ENCODE peak calls at places on chromosomes 3 and 15, in eight cellular contexts. G, F, D, U, E, I, V and X are unnamed samples.

GRCh38 chr3:110069641-110070538 is 732.5 kb upstream of the DPPA4 start:
- DNase-seq in D (no peak), U (no peak), E (no peak), F (peak), V (peak), G (no peak), I (no peak), X (no peak)

GRCh38 chr3:9248232-9249191 is 934 bp downstream of the SRGAP3 start:
- DNase-seq in D (no peak), G (peak), F (no peak), V (peak), U (no peak), E (no peak), I (no peak), X (peak)

GRCh38 chr15:19987389-19988048 is 554.1 kb downstream of the GOLGA6L6 start:
- DNase-seq in G (no peak), F (no peak), V (no peak), E (no peak), U (no peak), I (no peak), D (no peak), X (no peak)

GRCh38 chr3:196942915-196943277 is 568 bp upstream of the NCBP2 start:
- DNase-seq in E (peak), U (no peak), G (peak), F (no peak), V (peak), D (no peak), I (no peak), X (peak)

GRCh38 chr3:45689787-45690145 is 570 bp downstream of the SACM1L start:
- DNase-seq in G (no peak), D (no peak), E (no peak), V (no peak), F (no peak), I (no peak), U (no peak), X (no peak)

GRCh38 chr3:14253022-14253761 is 74.6 kb downstream of the LSM3 start:
- DNase-seq in V (peak), E (no peak), D (no peak), G (no peak), F (no peak), U (no peak), I (no peak), X (peak)

GRCh38 chr3:187361835-187362234 is 6.3 kb upstream of the RTP4 start:
- DNase-seq in E (no peak), U (no peak), D (no peak), I (no peak), G (no peak), F (no peak), V (no peak), X (no peak)

GRCh38 chr15:75702431-75702830 is 10.2 kb downstream of the CSPG4 start:
- DNase-seq in G (peak), I (no peak), F (no peak), U (no peak), E (no peak), V (no peak), D (no peak), X (no peak)

GRCh38 chr3:36380171-36381031 is at the start of gene STAC:
- DNase-seq in G (peak), D (no peak), F (peak), V (peak), U (no peak), E (no peak), I (no peak), X (peak)

GRCh38 chr3:101725192-101725889 is 927 bp downstream of the CEP97 start:
- DNase-seq in I (peak), D (peak), G (peak), E (no peak), U (no peak), F (peak), V (peak), X (peak)

GRCh38 chr3:127064391-127065137 is 81.6 kb downstream of the PLXNA1 start:
- DNase-seq in D (no peak), F (peak), E (no peak), U (no peak), V (peak), G (no peak), I (no peak), X (peak)

GRCh38 chr3:40951636-40952035 is 247.7 kb upstream of the CTNNB1 start:
- DNase-seq in I (no peak), U (no peak), F (peak), D (no peak), E (no peak), G (no peak), V (peak), X (no peak)

GRCh38 chr3:162610261-162610660 is 1113.7 kb downstream of the OTOL1 start:
- DNase-seq in V (no peak), F (no peak), U (no peak), G (no peak), D (no peak), I (no peak), E (no peak), X (no peak)

GRCh38 chr3:60399861-60400845 is 851.1 kb downstream of the FHIT start:
- DNase-seq in I (no peak), V (peak), D (no peak), G (no peak), F (no peak), U (no peak), E (no peak), X (peak)

GRCh38 chr3:51002495-51002894 is 327.8 kb downstream of the DOCK3 start:
- DNase-seq in G (no peak), U (no peak), E (no peak), D (no peak), I (no peak), V (no peak), F (no peak), X (no peak)

GRCh38 chr15:42549052-42549491 is 434 bp downstream of the HAUS2 start:
- DNase-seq in V (peak), U (no peak), E (no peak), I (no peak), D (no peak), F (no peak), G (no peak), X (peak)

GRCh38 chr3:141441381-141442365 is 45.2 kb upstream of the RASA2 start:
- DNase-seq in V (peak), I (peak), E (no peak), G (peak), D (peak), U (peak), F (peak), X (peak)
- TF ChIP-seq CTCF in V (peak), I (peak), E (no peak), G (peak), D (peak), U (peak), F (peak), X (peak)

GRCh38 chr15:73683624-73684536 is at the start of gene CD276:
- DNase-seq in D (no peak), G (peak), U (peak), F (peak), E (no peak), V (peak), I (peak), X (peak)
- TF ChIP-seq CTCF in D (no peak), G (no peak), U (no peak), F (peak), E (no peak), V (peak), I (no peak), X (no peak)

DNA sequence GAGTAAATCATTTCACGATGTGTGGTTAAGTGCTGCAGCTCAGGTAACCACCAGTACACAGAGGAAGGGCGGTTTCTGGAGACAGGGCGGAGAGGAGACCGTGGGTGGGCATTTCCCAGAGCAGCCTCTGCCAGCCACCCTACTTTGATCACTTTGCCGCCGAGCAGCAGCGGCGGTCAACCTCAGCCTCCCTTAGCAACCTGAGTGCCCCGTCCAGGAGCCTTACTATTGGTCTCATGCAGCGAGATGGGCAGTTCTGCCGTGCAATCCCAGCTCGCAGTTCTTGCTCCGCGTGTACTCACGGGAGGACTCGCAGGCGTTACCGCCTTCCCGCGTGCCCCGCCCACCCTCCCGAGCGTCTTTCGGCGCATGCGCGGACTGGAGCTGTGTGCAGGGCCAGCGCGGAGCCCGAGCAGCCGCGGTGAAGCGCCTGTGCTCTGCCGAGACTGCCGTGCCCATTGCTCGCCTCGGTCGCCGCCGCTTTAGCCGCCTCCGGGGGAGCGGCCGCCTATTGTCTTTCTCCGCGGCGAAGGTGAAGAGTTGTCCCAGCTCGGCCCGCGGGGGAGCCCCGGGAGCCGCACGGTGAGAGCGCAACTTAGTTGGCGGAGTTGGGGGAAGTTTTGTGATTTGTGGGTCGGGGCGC is at the start of gene AKAP13:
- DNase-seq in D (peak), V (peak), F (peak), G (peak), U (peak), I (peak), E (peak), X (peak)
- TF ChIP-seq CTCF in D (no peak), V (no peak), F (no peak), G (no peak), U (no peak), I (no peak), E (no peak), X (no peak)

DNA sequence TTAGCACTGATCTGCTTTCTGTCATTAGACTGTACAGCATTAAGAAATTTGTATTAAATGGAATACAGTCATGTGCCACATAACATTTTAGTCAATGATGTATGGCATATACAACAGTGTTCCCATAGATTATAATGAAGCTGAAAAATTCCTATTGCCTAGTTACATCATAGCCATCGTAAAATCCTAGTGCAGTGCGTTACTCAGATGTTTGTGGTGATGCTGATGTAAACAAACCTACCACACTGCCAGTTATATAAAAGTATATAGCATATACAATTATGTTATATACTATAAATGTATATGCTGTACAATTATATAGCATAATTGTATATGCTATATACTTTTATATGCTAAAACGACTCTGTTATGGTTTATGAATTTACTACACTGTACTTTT is 41.7 kb downstream of the APH1B start:
- DNase-seq in E (no peak), U (no peak), G (no peak), I (no peak), V (no peak), D (no peak), F (no peak), X (no peak)
- TF ChIP-seq CTCF in E (no peak), U (no peak), G (no peak), I (no peak), V (no peak), D (no peak), F (no peak), X (no peak)

GRCh38 chr15:57015360-57015759 is 96.9 kb downstream of the TCF12 start:
- DNase-seq in E (no peak), F (no peak), I (no peak), D (no peak), U (no peak), V (no peak), G (no peak), X (no peak)

GRCh38 chr15:57015897-57016296 is 97.5 kb downstream of the TCF12 start:
- DNase-seq in U (no peak), I (no peak), D (no peak), F (no peak), E (no peak), G (no peak), V (no peak), X (peak)

GRCh38 chr15:57019496-57020160 is 101.2 kb downstream of the TCF12 start:
- DNase-seq in D (no peak), I (no peak), F (peak), E (no peak), U (no peak), V (peak), G (no peak), X (peak)

GRCh38 chr15:57018151-57018550 is 99.7 kb downstream of the TCF12 start:
- DNase-seq in E (no peak), G (no peak), F (no peak), U (no peak), I (no peak), V (peak), D (no peak), X (no peak)

DNA sequence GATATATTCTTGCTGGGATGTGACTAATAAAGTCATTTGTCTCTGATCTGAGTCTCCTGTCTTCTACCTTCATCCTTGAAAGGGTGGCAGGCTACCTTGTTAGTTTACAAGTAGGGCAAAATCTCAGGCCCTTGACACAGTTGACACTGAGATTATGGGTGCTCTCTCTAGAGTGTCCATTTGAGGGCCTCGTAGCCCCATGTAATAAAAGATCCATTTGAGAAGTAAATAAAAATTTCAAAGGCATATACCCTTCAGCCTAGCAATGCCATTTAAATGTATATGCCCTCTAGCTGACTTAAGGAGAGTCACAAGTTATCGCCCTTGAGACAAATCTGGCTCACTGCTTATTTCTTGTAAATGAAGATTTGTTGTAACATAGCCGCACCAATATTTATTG is 98.6 kb downstream of the TCF12 start:
- DNase-seq in E (no peak), F (no peak), D (no peak), G (no peak), I (no peak), V (peak), U (no peak), X (peak)
- TF ChIP-seq CTCF in E (no peak), F (peak), D (no peak), G (no peak), I (no peak), V (peak), U (no peak), X (no peak)

GRCh38 chr3:4270726-4271125 is 32.4 kb upstream of the SETMAR start:
- DNase-seq in G (no peak), D (no peak), U (no peak), E (no peak), F (no peak), I (no peak), V (no peak), X (no peak)

GRCh38 chr3:4271834-4272233 is 31.3 kb upstream of the SETMAR start:
- DNase-seq in G (peak), I (no peak), U (no peak), F (peak), V (peak), E (no peak), D (no peak), X (peak)
- TF ChIP-seq CTCF in G (peak), I (peak), U (peak), F (peak), V (peak), E (no peak), D (peak), X (peak)

GRCh38 chr15:85579957-85580694 is 199.7 kb downstream of the AKAP13 start:
- DNase-seq in D (no peak), V (peak), G (no peak), E (no peak), F (peak), I (no peak), U (no peak), X (no peak)
- TF ChIP-seq CTCF in D (no peak), V (no peak), G (no peak), E (no peak), F (no peak), I (no peak), U (no peak), X (no peak)

DNA sequence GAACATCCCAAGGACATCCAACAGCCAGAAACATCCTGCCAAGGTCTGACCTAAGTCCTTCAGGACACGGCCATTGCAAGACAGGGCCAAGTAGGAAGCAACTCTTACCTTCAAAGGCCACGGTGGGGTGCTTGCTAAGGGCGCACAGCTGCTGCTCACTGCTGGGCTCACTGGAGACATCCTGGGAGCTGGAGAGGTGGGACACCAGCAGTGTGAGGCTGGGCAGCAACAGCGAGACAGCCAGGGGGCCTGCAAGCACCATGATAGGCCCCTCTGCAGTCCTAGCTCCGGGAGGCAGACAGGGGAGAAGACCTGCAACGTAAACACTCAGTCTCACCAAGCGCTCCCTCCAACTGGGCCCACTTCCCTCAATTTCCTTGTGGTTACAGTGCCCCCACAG is 79.2 kb downstream of the SEMA5B start:
- DNase-seq in V (no peak), I (no peak), E (no peak), U (no peak), D (no peak), G (peak), F (no peak), X (no peak)
- TF ChIP-seq CTCF in V (no peak), I (no peak), E (no peak), U (no peak), D (no peak), G (no peak), F (no peak), X (no peak)